ENCODE peak calls at places on chromosomes 7 and 10, in four cellular contexts. D, L, J and A are unnamed samples.

GRCh38 chr10:70348228-70348850 is 34.1 kb downstream of the LRRC20 start:
- DNase-seq in J (peak), L (peak), D (no peak), A (peak)

GRCh38 chr7:66323114-66323513 is 118.0 kb downstream of the TPST1 start:
- DNase-seq in L (no peak), D (no peak), J (no peak), A (no peak)

GRCh38 chr7:10644849-10645248 is 328.8 kb upstream of the PHF14 start:
- DNase-seq in D (no peak), L (no peak), J (no peak), A (no peak)

GRCh38 chr10:82251222-82251977 is 376.4 kb downstream of the NRG3 start:
- DNase-seq in D (no peak), L (no peak), J (no peak), A (no peak)

GRCh38 chr7:6307762-6308161 is 35.3 kb upstream of the CYTH3 start:
- DNase-seq in L (no peak), J (no peak), D (no peak), A (no peak)

GRCh38 chr7:158109364-158110033 is 478.1 kb downstream of the PTPRN2 start:
- DNase-seq in D (no peak), J (no peak), L (no peak), A (peak)

GRCh38 chr10:12538596-12538995 is 189.2 kb downstream of the CAMK1D start:
- DNase-seq in D (no peak), J (no peak), L (no peak), A (no peak)

GRCh38 chr10:60208676-60209269 is 180.9 kb downstream of the ANK3 start:
- DNase-seq in D (no peak), L (peak), J (no peak), A (peak)

GRCh38 chr7:37352974-37353948 is 95.4 kb downstream of the ELMO1 start:
- DNase-seq in J (peak), L (no peak), D (no peak), A (no peak)